ENCODE peak calls at places on chromosomes 1 and 21, in six cellular contexts. J is endothelial cell of umbilical vein, W is stomach, X is breast epithelium, M is GM23338, V is sigmoid colon. B is an unnamed sample.

GRCh38 chr21:43909736-43910455 is 44.9 kb downstream of the AGPAT3 start:
- DNase-seq in W (no peak), M (no peak), J (no peak), X (no peak), V (peak), B (no peak)

GRCh38 chr1:83779565-83779964 is 219.4 kb downstream of the TTLL7 start:
- DNase-seq in V (no peak), W (no peak), J (no peak), M (no peak), X (no peak), B (no peak)

GRCh38 chr1:165894591-165894990 is 67.2 kb downstream of the UCK2 start:
- DNase-seq in W (no peak), M (no peak), X (no peak), J (peak), V (no peak), B (no peak)

GRCh38 chr1:207941664-207942063 is 30.7 kb upstream of the CD34 start:
- DNase-seq in X (no peak), M (no peak), J (peak), W (peak), V (peak), B (no peak)

GRCh38 chr1:191641420-191642215 is 516.6 kb upstream of the RGS18 start:
- DNase-seq in X (no peak), W (no peak), M (no peak), J (no peak), V (no peak), B (no peak)

GRCh38 chr1:18530567-18531502 is 50.1 kb downstream of the KLHDC7A start:
- DNase-seq in V (no peak), M (peak), X (no peak), J (no peak), W (no peak), B (peak)

GRCh38 chr1:29675481-29676263 is 439.4 kb downstream of the PTPRU start:
- DNase-seq in J (no peak), X (no peak), M (no peak), V (no peak), W (peak), B (peak)

GRCh38 chr1:30103708-30104107 is 619.7 kb downstream of the MATN1 start:
- DNase-seq in V (no peak), M (no peak), J (no peak), W (no peak), X (no peak), B (no peak)

GRCh38 chr1:170049191-170049800 is 25.2 kb downstream of the KIFAP3 start:
- DNase-seq in J (no peak), M (no peak), X (no peak), V (no peak), W (no peak), B (no peak)

GRCh38 chr1:186739515-186739914 is 59.3 kb upstream of the PTGS2 start:
- DNase-seq in M (no peak), V (no peak), J (no peak), W (no peak), X (no peak), B (no peak)

GRCh38 chr21:43193651-43194302 is 25.0 kb downstream of the CRYAA start:
- DNase-seq in J (no peak), X (peak), M (no peak), V (peak), W (no peak), B (peak)

GRCh38 chr1:24963099-24963872 is 33.2 kb upstream of the RUNX3 start:
- DNase-seq in J (no peak), W (no peak), V (peak), X (no peak), M (no peak), B (no peak)

GRCh38 chr1:19096036-19096833 is 113.8 kb downstream of the UBR4 start:
- DNase-seq in X (no peak), M (peak), J (peak), V (no peak), W (peak), B (no peak)

GRCh38 chr1:43557744-43558245 is 27.1 kb downstream of the PTPRF start:
- DNase-seq in X (no peak), W (peak), J (no peak), M (peak), V (peak), B (no peak)

GRCh38 chr1:38193040-38193439 is 146.4 kb upstream of the POU3F1 start:
- DNase-seq in J (no peak), V (no peak), W (no peak), M (no peak), X (no peak), B (no peak)

GRCh38 chr21:42041246-42041645 is 29.9 kb upstream of the UMODL1 start:
- DNase-seq in X (no peak), J (no peak), V (no peak), W (no peak), M (no peak), B (no peak)

GRCh38 chr1:227424948-227425347 is 106.7 kb upstream of the CDC42BPA start:
- DNase-seq in J (no peak), W (no peak), V (no peak), M (no peak), X (no peak), B (no peak)

GRCh38 chr1:53529555-53529954 is 70.4 kb downstream of the DMRTB1 start:
- DNase-seq in J (no peak), M (no peak), W (no peak), V (no peak), X (no peak), B (no peak)

GRCh38 chr1:154148787-154149186 is 6.1 kb downstream of the NUP210L start:
- DNase-seq in J (peak), V (no peak), X (no peak), M (no peak), W (no peak), B (no peak)

GRCh38 chr1:90402893-90403849 is 313.9 kb downstream of the BARHL2 start:
- DNase-seq in V (no peak), M (peak), J (peak), X (peak), W (peak), B (no peak)

GRCh38 chr1:36753451-36753850 is 270.7 kb upstream of the CSF3R start:
- DNase-seq in V (no peak), W (no peak), X (no peak), M (no peak), J (no peak), B (no peak)

GRCh38 chr1:77271851-77272250 is 10.0 kb upstream of the AK5 start:
- DNase-seq in J (peak), X (no peak), M (no peak), W (no peak), V (no peak), B (no peak)

GRCh38 chr1:32962248-32962896 is 2.2 kb downstream of the RNF19B start:
- DNase-seq in W (no peak), X (no peak), V (no peak), J (peak), M (no peak), B (no peak)

GRCh38 chr21:27171704-27172103 is 204.8 kb upstream of the ADAMTS5 start:
- DNase-seq in V (no peak), X (no peak), J (no peak), W (no peak), M (no peak), B (no peak)

GRCh38 chr1:239719642-239720258 is 333.4 kb downstream of the CHRM3 start:
- DNase-seq in X (no peak), V (no peak), W (no peak), M (no peak), J (no peak), B (no peak)

GRCh38 chr1:151820940-151821339 is 10.7 kb downstream of the RORC start:
- DNase-seq in J (no peak), X (no peak), M (no peak), W (peak), V (no peak), B (no peak)

GRCh38 chr1:11869104-11869503 is 10.4 kb upstream of the NPPB start:
- DNase-seq in X (no peak), J (no peak), V (no peak), M (no peak), W (no peak), B (no peak)

GRCh38 chr1:185813401-185813979 is 79.3 kb downstream of the HMCN1 start:
- DNase-seq in X (no peak), M (peak), W (no peak), J (peak), V (no peak), B (no peak)

GRCh38 chr1:110136911-110137310 is 13.4 kb upstream of the SLC6A17 start:
- DNase-seq in W (peak), M (peak), V (no peak), X (no peak), J (no peak), B (no peak)

GRCh38 chr1:156226116-156226538 is 13.3 kb downstream of the PMF1 start:
- DNase-seq in X (no peak), V (no peak), W (no peak), M (no peak), J (no peak), B (no peak)

GRCh38 chr1:167453156-167453555 is 65.2 kb downstream of the CD247 start:
- DNase-seq in W (no peak), X (no peak), M (no peak), J (no peak), V (peak), B (no peak)

GRCh38 chr1:6445062-6445763 is 20.6 kb downstream of the ESPN start:
- DNase-seq in J (peak), X (no peak), W (peak), M (peak), V (no peak), B (no peak)

GRCh38 chr1:1206376-1207253 is at the start of gene TNFRSF18:
- DNase-seq in X (no peak), J (no peak), W (peak), M (peak), V (no peak), B (no peak)

GRCh38 chr1:205528887-205529825 is 24.7 kb downstream of the CDK18 start:
- DNase-seq in W (peak), J (peak), V (peak), M (peak), X (peak), B (no peak)

GRCh38 chr1:228530951-228531731 is 44.0 kb downstream of the RNF187 start:
- DNase-seq in J (no peak), V (peak), X (no peak), W (no peak), M (no peak), B (no peak)

GRCh38 chr1:51491166-51491981 is 27.7 kb downstream of the EPS15 start:
- DNase-seq in X (no peak), M (no peak), W (no peak), J (no peak), V (no peak), B (no peak)

GRCh38 chr1:209168204-209168603 is 415.3 kb upstream of the CAMK1G start:
- DNase-seq in W (no peak), V (no peak), M (no peak), J (peak), X (no peak), B (no peak)

GRCh38 chr21:34513109-34513675 is 1.2 kb upstream of the KCNE1 start:
- DNase-seq in X (no peak), J (no peak), W (no peak), M (no peak), V (no peak), B (no peak)

GRCh38 chr1:194062962-194063361 is 876.5 kb upstream of the B3GALT2 start:
- DNase-seq in X (no peak), J (peak), M (no peak), V (no peak), W (no peak), B (no peak)

GRCh38 chr1:183288583-183288982 is 102.5 kb downstream of the LAMC2 start:
- DNase-seq in M (no peak), W (no peak), J (no peak), V (no peak), X (no peak), B (no peak)

DNA sequence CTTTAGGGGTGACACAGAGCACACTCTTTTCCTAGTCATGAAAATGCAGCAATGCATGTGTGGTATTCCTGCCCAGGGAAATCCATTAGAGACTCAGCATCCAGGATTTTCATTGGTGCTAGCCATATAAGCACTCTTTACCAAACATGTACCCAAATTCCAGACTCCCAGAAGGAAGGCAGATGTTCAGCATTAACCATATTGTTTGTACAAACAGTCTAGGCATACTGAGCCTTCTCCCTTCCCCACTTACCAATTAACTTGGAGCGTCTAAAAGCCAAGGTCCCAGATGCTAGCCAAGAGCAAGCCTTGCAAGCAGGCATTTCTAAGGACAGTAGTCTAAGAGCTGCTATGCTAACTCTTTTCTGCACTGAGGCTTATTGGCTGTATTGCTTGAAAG is 27.9 kb downstream of the ZBED6 start:
- DNase-seq in W (no peak), J (no peak), X (no peak), V (no peak), M (no peak), B (no peak)
- TF ChIP-seq POLR2AphosphoS5 in W (no peak), J (no peak), X (no peak), V (no peak), M (no peak), B (no peak)

DNA sequence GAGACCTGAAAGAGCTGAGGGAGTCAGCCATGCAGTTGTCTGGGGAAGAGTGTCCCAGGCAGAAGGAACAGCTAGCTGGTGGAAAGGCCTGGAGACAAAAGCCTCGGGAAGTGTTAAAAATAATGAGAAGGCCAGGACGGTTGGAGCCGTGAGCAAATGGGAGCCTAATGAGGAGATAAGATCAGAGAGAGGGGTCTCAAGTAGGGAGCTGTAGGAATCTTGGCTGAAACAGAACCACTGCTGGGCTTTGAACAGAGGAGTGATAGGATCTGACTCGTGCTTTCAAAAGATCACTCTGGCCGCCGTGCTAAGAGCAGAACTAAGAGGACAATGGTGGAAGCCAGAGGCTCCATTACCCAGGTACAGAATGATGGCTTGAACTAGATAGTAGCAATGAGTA is 1.9 kb upstream of the FOXJ3 start:
- DNase-seq in V (no peak), J (no peak), M (no peak), W (no peak), X (no peak), B (no peak)
- H3K27ac ChIP-seq in V (no peak), J (no peak), M (no peak), W (peak), X (no peak), B (no peak)

GRCh38 chr1:235679005-235679404 is 29.4 kb upstream of the GNG4 start:
- DNase-seq in X (no peak), M (peak), W (no peak), J (no peak), V (no peak), B (no peak)
- TF ChIP-seq POLR2AphosphoS5 in X (no peak), M (no peak), W (no peak), J (no peak), V (no peak), B (no peak)

DNA sequence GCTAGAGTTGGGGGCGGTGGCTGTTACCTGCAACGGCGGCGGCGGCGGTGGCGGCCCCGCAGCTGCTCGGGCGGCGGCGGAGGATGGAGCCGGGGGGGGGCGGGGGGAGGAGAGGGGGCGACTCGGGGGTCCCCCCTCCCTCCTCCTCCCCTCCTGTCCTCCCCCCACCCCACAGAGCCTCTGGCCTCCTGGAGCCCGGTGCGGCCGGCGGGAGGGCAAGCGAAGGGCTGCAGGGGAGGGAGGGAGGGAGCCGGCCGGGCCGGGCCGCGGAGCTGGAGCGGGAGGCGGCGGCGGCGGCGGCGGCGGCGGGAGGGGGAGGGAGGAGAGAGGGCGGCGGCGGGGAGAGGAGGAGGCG is at the start of gene AKT3:
- DNase-seq in W (peak), M (peak), X (no peak), J (no peak), V (peak), B (no peak)
- H3K27ac ChIP-seq in W (peak), M (peak), X (peak), J (peak), V (peak), B (peak)

GRCh38 chr1:204192046-204192445 is 4.2 kb downstream of the KISS1 start:
- DNase-seq in M (no peak), W (no peak), J (no peak), X (no peak), V (no peak), B (no peak)

GRCh38 chr1:204190212-204191211 is 5.8 kb downstream of the KISS1 start:
- DNase-seq in V (no peak), W (no peak), J (peak), X (no peak), M (peak), B (no peak)

GRCh38 chr1:204191481-204191880 is 4.8 kb downstream of the KISS1 start:
- DNase-seq in W (peak), M (no peak), V (no peak), J (no peak), X (no peak), B (no peak)

GRCh38 chr1:204186597-204186996 is 9.7 kb downstream of the KISS1 start:
- DNase-seq in X (no peak), V (no peak), W (no peak), M (no peak), J (no peak), B (no peak)

DNA sequence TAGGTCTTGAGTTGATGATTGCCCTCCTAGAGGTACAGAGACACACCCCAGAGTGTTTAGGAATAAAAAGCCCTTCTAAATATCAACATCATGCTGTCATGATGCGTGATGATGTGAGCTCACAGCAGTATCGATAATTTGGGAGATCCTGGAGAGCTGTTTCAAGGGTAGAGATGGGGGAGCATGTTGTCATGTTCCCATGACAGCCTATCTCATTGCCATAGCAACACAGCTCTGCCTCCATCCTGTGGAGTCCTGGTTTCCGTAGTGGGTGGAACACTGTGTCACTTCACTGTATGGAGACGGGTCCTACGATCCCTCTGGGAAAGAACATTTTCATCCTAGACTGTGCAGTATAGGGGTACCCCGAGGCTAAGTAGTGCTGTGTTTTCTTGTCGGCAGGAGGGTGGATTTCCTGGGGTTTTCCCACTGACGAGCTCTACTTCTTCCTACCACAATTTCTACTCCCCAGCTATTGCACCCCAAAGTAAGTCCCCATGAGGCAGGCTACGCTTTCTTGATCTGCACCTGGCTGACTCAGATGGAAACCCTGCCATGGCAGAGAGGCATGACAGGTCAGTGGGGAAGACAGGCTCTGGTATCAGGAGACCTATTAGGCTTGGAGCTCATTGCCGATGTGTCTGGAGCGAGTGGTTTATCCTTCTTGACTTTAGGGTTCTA is 7.2 kb downstream of the KISS1 start:
- DNase-seq in X (no peak), W (no peak), M (no peak), J (no peak), V (no peak), B (no peak)
- TF ChIP-seq POLR2AphosphoS5 in X (no peak), W (no peak), M (no peak), J (no peak), V (no peak), B (no peak)